ENCODE peak calls at places on chromosomes 16 and 17, in four cellular contexts. L is K562, P is IMR-90, U is GM12878. Q is an unnamed sample. For H4K20me1, the result is how much of the 10 kb centered on the place peaks cover.

GRCh38 chr16:53768593-53768992 is 64.6 kb downstream of the FTO start:
- DNase-seq in L (no peak), P (peak), U (no peak), Q (no peak)

GRCh38 chr17:28746611-28747045 is 2.8 kb downstream of the TRAF4 start:
- DNase-seq in L (peak), P (no peak), U (no peak), Q (peak)

GRCh38 chr17:67139784-67140665 is 95.7 kb downstream of the CACNG1 start:
- DNase-seq in P (peak), U (no peak), L (no peak), Q (no peak)

GRCh38 chr16:85755929-85756768 is 5.3 kb upstream of the C16orf74 start:
- DNase-seq in U (peak), L (no peak), P (peak), Q (no peak)

GRCh38 chr17:488993-489757 is 136.6 kb upstream of the RPH3AL start:
- DNase-seq in U (no peak), L (peak), P (peak), Q (peak)

GRCh38 chr16:30658731-30659506 is 688 bp downstream of the FBRS start:
- DNase-seq in L (peak), U (peak), P (peak), Q (no peak)

GRCh38 chr17:27549251-27549919 is 81.6 kb upstream of the LGALS9 start:
- DNase-seq in U (no peak), L (no peak), P (no peak), Q (no peak)

GRCh38 chr17:21352221-21352980 is 23.8 kb upstream of the KCNJ12 start:
- DNase-seq in P (no peak), L (no peak), U (no peak), Q (no peak)

GRCh38 chr16:65120811-65121721 is 797 bp downstream of the CDH11 start:
- DNase-seq in P (peak), U (no peak), L (no peak), Q (peak)

GRCh38 chr17:3015890-3016289 is 47.5 kb downstream of the OR1D5 start:
- DNase-seq in U (no peak), L (no peak), P (peak), Q (no peak)

GRCh38 chr17:3398310-3398709 is at the start of gene OR1E1:
- DNase-seq in U (no peak), L (no peak), P (no peak), Q (no peak)

GRCh38 chr17:81910840-81911276 is 341 bp downstream of the PCYT2 start:
- DNase-seq in L (no peak), U (no peak), P (no peak), Q (no peak)
- TF ChIP-seq FOS in L (no peak), U (no peak), P (no peak), Q (no peak)

GRCh38 chr16:87133966-87134945 is 182.9 kb downstream of the C16orf95 start:
- DNase-seq in P (no peak), L (no peak), U (no peak), Q (no peak)
- H4K20me1 ChIP-seq in P (under half), L (under half), U (under half), Q (under half)

DNA sequence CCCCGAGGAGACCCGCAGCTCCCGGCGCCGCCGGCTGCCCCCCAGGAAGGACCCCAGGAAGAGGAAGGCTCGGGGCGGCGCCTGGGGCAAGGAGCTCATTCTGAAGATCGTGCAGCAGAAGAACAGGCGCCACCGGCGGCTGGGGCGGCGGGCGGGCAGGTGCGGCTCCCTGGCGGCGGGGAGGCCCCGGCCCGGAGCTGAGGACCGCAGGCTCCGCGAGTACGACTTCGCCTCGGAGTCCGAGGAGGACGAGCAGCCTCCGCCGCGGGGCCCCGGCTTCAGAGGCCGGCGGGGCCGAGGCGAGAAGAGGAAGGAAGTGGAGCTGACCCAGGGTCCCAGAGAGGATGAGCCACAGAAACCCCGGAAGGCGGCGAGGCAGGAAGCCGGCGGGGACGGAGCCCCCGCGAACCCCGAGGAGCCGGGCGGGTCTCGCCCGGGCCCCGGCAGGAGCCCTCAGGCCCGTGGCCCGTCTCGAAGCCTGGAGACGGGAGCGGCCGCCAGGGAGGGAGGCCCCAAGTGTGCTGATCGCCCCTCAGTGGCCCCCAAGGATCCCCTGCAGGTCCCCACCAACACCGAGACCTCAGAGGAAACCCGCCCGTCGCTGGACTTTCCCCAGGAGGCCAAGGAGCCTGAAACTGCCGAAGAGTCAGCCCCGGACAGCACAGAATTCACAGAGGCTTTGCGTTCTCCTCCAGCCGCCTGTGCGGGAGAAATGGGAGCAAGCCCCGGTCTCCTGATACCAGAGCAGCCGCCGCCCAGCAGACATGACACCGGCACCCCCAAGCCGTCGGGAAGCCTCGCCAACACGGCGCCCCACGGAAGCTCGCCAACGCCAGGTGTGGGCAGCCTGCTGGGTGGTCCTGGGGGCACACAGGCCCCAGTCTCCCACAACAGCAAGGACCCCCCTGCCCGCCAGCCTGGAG is 22.3 kb upstream of the ZFPM1 start:
- DNase-seq in P (no peak), L (peak), U (no peak), Q (peak)
- TF ChIP-seq FOS in P (no peak), L (no peak), U (no peak), Q (no peak)

DNA sequence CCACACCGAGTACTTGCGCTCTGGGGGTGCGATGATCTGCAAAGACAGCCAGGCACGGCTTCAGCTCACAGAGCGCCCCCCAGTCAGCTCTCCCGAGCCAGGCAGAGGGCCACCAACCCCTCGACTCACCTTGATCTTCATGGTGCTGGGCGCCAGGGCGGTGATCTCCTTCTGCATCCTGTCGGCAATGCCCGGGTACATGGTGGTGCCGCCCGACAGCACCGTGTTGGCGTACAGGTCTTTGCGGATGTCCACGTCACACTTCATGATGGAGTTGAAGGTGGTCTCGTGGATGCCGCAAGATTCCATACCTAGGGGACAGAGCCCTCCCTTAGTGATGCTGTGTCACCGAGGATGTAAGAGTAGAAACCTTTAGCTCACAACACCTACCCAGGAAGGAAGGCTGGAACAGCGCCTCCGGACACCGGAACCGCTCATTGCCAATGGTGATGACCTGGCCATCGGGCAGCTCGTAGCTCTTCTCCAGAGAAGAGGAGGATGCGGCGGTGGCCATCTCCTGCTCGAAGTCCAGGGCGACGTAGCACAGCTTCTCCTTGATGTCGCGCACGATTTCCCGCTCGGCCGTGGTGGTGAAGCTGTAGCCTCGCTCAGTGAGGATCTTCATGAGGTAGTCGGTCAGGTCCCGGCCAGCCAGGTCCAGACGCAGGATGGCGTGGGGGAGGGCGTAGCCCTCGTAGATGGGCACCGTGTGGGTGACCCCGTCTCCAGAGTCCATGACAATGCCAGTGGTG is 1.6 kb downstream of the ACTG1 start:
- DNase-seq in U (no peak), P (no peak), L (no peak), Q (peak)
- H4K20me1 ChIP-seq in U (under half), P (half or more), L (under half), Q (under half)